ENCODE peak calls at places on chromosomes 13 and 19, in eight cellular contexts. J is fibroblast of pulmonary artery; R is ovary; X is breast epithelium; O is Peyer's patch; W is uterus; Z is nephron progenitor cell; N is CD4-positive, alpha-beta T cell. F is an unnamed sample.

GRCh38 chr13:43397110-43397509 is 373.7 kb downstream of the DNAJC15 start:
- DNase-seq in J (peak; percentile 43), R (no peak), X (no peak), O (no peak), W (no peak), Z (no peak), N (no peak), F (no peak)

GRCh38 chr13:60398438-60398891 is 1.4 kb downstream of the TDRD3 start:
- DNase-seq in J (no peak), R (no peak), X (no peak), O (no peak), W (no peak), Z (no peak), N (no peak), F (no peak)

GRCh38 chr13:109998808-109999528 is 212.6 kb upstream of the IRS2 start:
- DNase-seq in J (peak; percentile 84), R (no peak), X (no peak), O (no peak), W (no peak), Z (no peak), N (no peak), F (peak; percentile 35)

GRCh38 chr19:16018106-16018755 is 58.1 kb upstream of the TPM4 start:
- DNase-seq in J (no peak), R (no peak), X (no peak), O (no peak), W (no peak), Z (no peak), N (no peak), F (no peak)

GRCh38 chr13:62643799-62644484 is 1228.3 kb upstream of the PCDH20 start:
- DNase-seq in J (no peak), R (no peak), X (no peak), O (no peak), W (no peak), Z (no peak), N (no peak), F (no peak)

GRCh38 chr13:19672990-19673389 is 39.5 kb downstream of the MPHOSPH8 start:
- DNase-seq in J (no peak), R (no peak), X (no peak), O (no peak), W (no peak), Z (no peak), N (no peak), F (no peak)

GRCh38 chr19:53086949-53087348 is 16.3 kb downstream of the ZNF160 start:
- DNase-seq in J (peak; percentile 70), R (no peak), X (no peak), O (no peak), W (peak; percentile 74), Z (no peak), N (no peak), F (no peak)

GRCh38 chr19:55210120-55210493 is 806 bp upstream of the PTPRH start:
- DNase-seq in J (peak; percentile 90), R (no peak), X (no peak), O (no peak), W (peak; percentile 28), Z (no peak), N (no peak), F (peak; percentile 75)

GRCh38 chr19:6062274-6062673 is 48.0 kb downstream of the RFX2 start:
- DNase-seq in J (peak; percentile 40), R (peak; percentile 71), X (peak; percentile 49), O (peak; percentile 15), W (peak; percentile 61), Z (no peak), N (peak; percentile 53), F (no peak)

GRCh38 chr13:51585696-51586095 is 1.4 kb downstream of the WDFY2 start:
- DNase-seq in J (peak; percentile 39), R (no peak), X (no peak), O (no peak), W (no peak), Z (no peak), N (no peak), F (no peak)

GRCh38 chr13:51583469-51583874 is 790 bp upstream of the WDFY2 start:
- DNase-seq in J (no peak), R (no peak), X (no peak), O (no peak), W (no peak), Z (no peak), N (no peak), F (no peak)

GRCh38 chr13:51584731-51585191 is 499 bp downstream of the WDFY2 start:
- DNase-seq in J (peak; percentile 51), R (no peak), X (peak; percentile 60), O (peak; percentile 61), W (peak; percentile 61), Z (peak; percentile 63), N (peak; percentile 68), F (no peak)

GRCh38 chr13:51585234-51585672 is 991 bp downstream of the WDFY2 start:
- DNase-seq in J (peak; percentile 35), R (no peak), X (no peak), O (no peak), W (no peak), Z (no peak), N (no peak), F (no peak)

GRCh38 chr13:51583875-51584730 is at the start of gene WDFY2:
- DNase-seq in J (peak; percentile 100), R (peak; percentile 100), X (peak; percentile 99), O (peak; percentile 100), W (peak; percentile 100), Z (peak; percentile 100), N (peak; percentile 99), F (peak; percentile 99)
- TF ChIP-seq CTCF in J (no peak), R (peak; percentile 9), X (peak; percentile 31), O (peak; percentile 21), W (peak; percentile 39), Z (no peak), N (no peak), F (no peak)

GRCh38 chr19:23474172-23474571 is 78.9 kb upstream of the ZNF91 start:
- DNase-seq in J (no peak), R (no peak), X (no peak), O (no peak), W (no peak), Z (no peak), N (no peak), F (no peak)

GRCh38 chr19:23474761-23475160 is 79.5 kb upstream of the ZNF91 start:
- DNase-seq in J (no peak), R (no peak), X (no peak), O (no peak), W (no peak), Z (no peak), N (no peak), F (no peak)

GRCh38 chr19:23475477-23475876 is 80.2 kb upstream of the ZNF91 start:
- DNase-seq in J (no peak), R (no peak), X (no peak), O (no peak), W (no peak), Z (no peak), N (no peak), F (no peak)

GRCh38 chr19:23470873-23471555 is 75.7 kb upstream of the ZNF91 start:
- DNase-seq in J (no peak), R (no peak), X (no peak), O (no peak), W (no peak), Z (no peak), N (no peak), F (no peak)
- TF ChIP-seq CTCF in J (no peak), R (no peak), X (no peak), O (no peak), W (no peak), Z (no peak), N (no peak), F (no peak)

GRCh38 chr19:43624933-43625332 is 5.5 kb upstream of the ZNF428 start:
- DNase-seq in J (peak; percentile 56), R (no peak), X (no peak), O (peak; percentile 83), W (no peak), Z (peak; percentile 69), N (peak; percentile 84), F (no peak)
- TF ChIP-seq CTCF in J (no peak), R (no peak), X (no peak), O (no peak), W (no peak), Z (peak; percentile 17), N (peak; percentile 52), F (no peak)

GRCh38 chr19:4496304-4496703 is 22.0 kb downstream of the PLIN4 start:
- DNase-seq in J (no peak), R (no peak), X (no peak), O (no peak), W (no peak), Z (no peak), N (no peak), F (no peak)
- TF ChIP-seq CTCF in J (no peak), R (no peak), X (no peak), O (no peak), W (no peak), Z (no peak), N (no peak), F (no peak)

GRCh38 chr19:1220452-1221037 is 15.0 kb downstream of the STK11 start:
- DNase-seq in J (no peak), R (no peak), X (no peak), O (no peak), W (no peak), Z (no peak), N (no peak), F (no peak)
- TF ChIP-seq CTCF in J (no peak), R (no peak), X (no peak), O (no peak), W (no peak), Z (no peak), N (no peak), F (no peak)

GRCh38 chr13:66265446-66265845 is 964.7 kb downstream of the PCDH9 start:
- DNase-seq in J (no peak), R (no peak), X (no peak), O (no peak), W (no peak), Z (no peak), N (no peak), F (no peak)
- TF ChIP-seq CTCF in J (no peak), R (no peak), X (no peak), O (no peak), W (no peak), Z (no peak), N (no peak), F (no peak)

GRCh38 chr13:106089251-106089940 is 446.1 kb downstream of the EFNB2 start:
- DNase-seq in J (no peak), R (no peak), X (no peak), O (no peak), W (no peak), Z (no peak), N (no peak), F (no peak)

GRCh38 chr13:106087201-106087600 is 448.3 kb downstream of the EFNB2 start:
- DNase-seq in J (no peak), R (no peak), X (no peak), O (no peak), W (no peak), Z (no peak), N (no peak), F (no peak)

GRCh38 chr13:106083620-106084350 is 451.7 kb downstream of the EFNB2 start:
- DNase-seq in J (peak; percentile 66), R (no peak), X (no peak), O (no peak), W (no peak), Z (no peak), N (no peak), F (no peak)

GRCh38 chr13:106088094-106088493 is 447.4 kb downstream of the EFNB2 start:
- DNase-seq in J (no peak), R (no peak), X (no peak), O (no peak), W (no peak), Z (no peak), N (no peak), F (no peak)
- TF ChIP-seq CTCF in J (no peak), R (no peak), X (no peak), O (no peak), W (no peak), Z (no peak), N (no peak), F (no peak)

GRCh38 chr19:3732108-3732507 is 23.9 kb downstream of the TJP3 start:
- DNase-seq in J (no peak), R (no peak), X (no peak), O (no peak), W (no peak), Z (no peak), N (no peak), F (no peak)
- TF ChIP-seq CTCF in J (no peak), R (no peak), X (no peak), O (no peak), W (no peak), Z (no peak), N (no peak), F (no peak)

F was measured in LNCaP clone FGC.